ENCODE peak calls at places on chromosomes 7 and 10, in five cellular contexts. U is cardiac muscle cell, Z is brain microvascular endothelial cell, D is heart left ventricle, E is transverse colon. L is an unnamed sample.

GRCh38 chr10:113047605-113047962 is 97.5 kb downstream of the TCF7L2 start:
- DNase-seq in U (peak; percentile 86), Z (no peak), D (no peak), E (no peak), L (no peak)

GRCh38 chr7:101977249-101977648 is 159.8 kb downstream of the CUX1 start:
- DNase-seq in U (no peak), Z (no peak), D (no peak), E (no peak), L (no peak)

GRCh38 chr7:19665399-19666008 is 43.3 kb downstream of the POLR1F start:
- DNase-seq in U (peak; percentile 55), Z (no peak), D (no peak), E (no peak), L (no peak)

GRCh38 chr10:106577756-106578155 is 586.8 kb downstream of the SORCS1 start:
- DNase-seq in U (no peak), Z (no peak), D (no peak), E (no peak), L (no peak)

GRCh38 chr10:35007858-35008301 is 82.3 kb downstream of the CUL2 start:
- DNase-seq in U (no peak), Z (no peak), D (no peak), E (no peak), L (no peak)

GRCh38 chr10:7700577-7701125 is 2.5 kb upstream of the ITIH2 start:
- DNase-seq in U (peak; percentile 66), Z (peak; percentile 5), D (no peak), E (no peak), L (no peak)

GRCh38 chr7:100568936-100569844 is 4.5 kb downstream of the SAP25 start:
- DNase-seq in U (peak; percentile 61), Z (no peak), D (peak; percentile 45), E (peak; percentile 74), L (peak; percentile 86)

GRCh38 chr10:122493761-122494160 is 32.4 kb downstream of the HTRA1 start:
- DNase-seq in U (no peak), Z (no peak), D (no peak), E (no peak), L (no peak)

GRCh38 chr7:73439305-73439704 is 5.7 kb downstream of the FZD9 start:
- DNase-seq in U (no peak), Z (no peak), D (no peak), E (no peak), L (no peak)

GRCh38 chr10:36597921-36598320 is 527.5 kb upstream of the ANKRD30A start:
- DNase-seq in U (no peak), Z (no peak), D (no peak), E (no peak), L (no peak)

GRCh38 chr10:80487791-80488538 is 33.9 kb downstream of the TSPAN14 start:
- DNase-seq in U (no peak), Z (no peak), D (no peak), E (peak; percentile 51), L (no peak)

GRCh38 chr7:6106140-6106904 is 75.1 kb downstream of the ANKRD61 start:
- DNase-seq in U (peak; percentile 62), Z (peak; percentile 25), D (no peak), E (peak; percentile 28), L (peak; percentile 54)

GRCh38 chr10:76141376-76141775 is 710.0 kb downstream of the LRMDA start:
- DNase-seq in U (no peak), Z (no peak), D (no peak), E (no peak), L (no peak)

GRCh38 chr10:29473411-29474100 is 161.2 kb downstream of the SVIL start:
- DNase-seq in U (no peak), Z (no peak), D (peak; percentile 33), E (no peak), L (no peak)

GRCh38 chr10:69439813-69440506 is 11.3 kb upstream of the TSPAN15 start:
- DNase-seq in U (peak; percentile 87), Z (no peak), D (no peak), E (peak; percentile 57), L (no peak)

GRCh38 chr10:123392182-123392930 is 238.2 kb downstream of the BUB3 start:
- DNase-seq in U (no peak), Z (no peak), D (no peak), E (no peak), L (no peak)

DNA sequence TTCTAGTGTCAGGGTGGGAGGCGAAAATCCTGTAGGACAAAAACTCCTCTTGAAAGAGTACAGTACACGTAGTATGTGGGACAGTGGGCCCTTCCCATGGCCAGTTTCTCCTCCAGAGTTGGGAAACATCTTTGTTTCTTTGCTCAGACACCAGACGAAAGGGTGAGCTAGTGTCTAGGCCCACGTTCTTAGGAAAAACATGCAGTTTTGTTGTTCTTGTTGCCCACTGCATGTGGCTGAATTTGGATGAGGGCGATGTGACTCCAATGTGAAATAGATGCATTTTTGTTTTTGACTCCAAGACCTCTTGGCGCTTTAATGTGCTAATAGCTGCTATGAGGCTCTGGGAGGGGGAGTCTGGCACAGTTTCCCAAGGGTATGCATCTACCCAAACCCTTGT is 100.8 kb downstream of the ATXN7L1 start:
- DNase-seq in U (no peak), Z (peak; percentile 36), D (no peak), E (no peak), L (no peak)
- H3K4me3 ChIP-seq in U (no peak overlapping the region), Z (no peak overlapping the region), D (no peak overlapping the region), E (no peak overlapping the region), L (no peak overlapping the region)

GRCh38 chr10:5573968-5574641 is 49.3 kb downstream of the CALML3 start:
- DNase-seq in U (no peak), Z (no peak), D (no peak), E (no peak), L (peak; percentile 40)
- H3K4me3 ChIP-seq in U (no peak overlapping the region), Z (no peak overlapping the region), D (no peak overlapping the region), E (no peak overlapping the region), L (no peak overlapping the region)

DNA sequence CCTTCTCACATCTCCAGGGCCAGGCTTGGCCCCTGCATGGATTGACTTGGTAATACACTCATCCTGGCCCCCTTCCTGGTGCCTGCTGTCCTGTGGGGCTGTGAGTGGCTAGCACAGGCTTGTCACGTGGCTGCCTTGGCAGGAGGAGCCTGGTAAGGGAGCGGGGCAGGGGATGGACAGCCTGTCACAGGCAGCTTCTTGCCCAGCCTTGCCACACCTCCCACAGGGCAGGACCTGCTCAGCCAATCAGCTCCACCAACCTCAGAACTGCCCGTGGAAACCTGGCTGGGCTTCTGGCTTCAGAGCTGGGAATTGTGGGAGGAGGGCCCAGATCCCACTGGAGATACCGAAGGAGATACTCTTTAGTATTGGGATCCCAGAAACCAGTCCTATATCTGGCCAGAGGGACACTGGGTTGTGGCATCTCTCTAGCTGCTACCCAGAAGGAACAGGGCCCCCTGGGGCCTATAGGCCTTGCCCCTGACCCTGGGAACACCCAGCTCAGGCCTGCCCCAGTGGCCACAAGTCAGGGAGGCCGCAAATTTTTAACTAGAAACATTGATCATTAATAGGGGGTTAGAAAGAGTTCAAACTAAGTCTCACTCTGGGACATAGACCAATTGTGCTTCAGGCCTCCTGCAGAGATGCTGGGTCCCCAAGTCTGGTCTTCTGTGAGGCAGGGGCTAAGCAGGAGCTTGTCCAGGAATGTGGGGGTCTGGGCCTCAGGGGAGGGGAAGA is at the start of gene HOGA1:
- DNase-seq in U (peak; percentile 73), Z (peak; percentile 15), D (peak; percentile 84), E (no peak), L (peak; percentile 32)
- H3K4me3 ChIP-seq in U (no peak within 1 kb of the TSS), Z (no peak within 1 kb of the TSS), D (no peak within 1 kb of the TSS), E (no peak within 1 kb of the TSS), L (no peak within 1 kb of the TSS)

DNA sequence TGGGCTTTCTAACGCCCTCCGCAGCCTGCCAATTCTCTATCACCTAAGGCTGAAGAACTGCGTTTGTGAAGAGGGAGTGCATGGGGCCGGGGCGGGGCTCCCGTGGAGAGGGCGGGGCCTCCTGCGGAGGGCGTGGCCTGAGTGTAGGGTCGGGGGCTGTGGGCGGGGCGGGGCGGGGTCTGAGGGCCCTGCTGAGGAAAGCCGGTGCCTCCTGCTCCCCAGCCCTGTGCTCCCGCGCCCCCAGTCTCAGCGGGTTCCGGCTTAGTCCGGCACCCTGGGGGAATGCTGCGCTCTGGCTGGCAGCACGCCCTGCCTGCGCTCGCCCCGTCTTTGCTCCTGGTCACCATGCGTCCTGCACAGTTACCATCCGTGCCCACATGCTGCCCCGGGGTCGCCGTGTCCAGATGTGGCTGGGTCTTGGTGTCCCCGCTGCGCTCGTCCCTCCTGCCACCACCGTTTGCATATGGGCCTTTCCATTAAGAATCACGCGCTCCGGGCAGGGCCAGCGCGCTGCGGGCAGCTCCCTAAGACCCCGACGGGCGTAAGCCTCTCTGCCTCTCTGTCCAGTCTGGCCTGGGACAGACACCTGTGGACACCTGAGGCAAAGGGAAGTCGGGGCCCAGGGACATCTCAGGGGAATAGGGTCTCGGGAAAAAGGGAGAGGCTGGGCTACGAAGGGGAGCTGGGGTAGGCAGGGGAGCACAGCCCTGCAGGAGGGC is 144.0 kb upstream of the RET start:
- DNase-seq in U (no peak), Z (no peak), D (no peak), E (no peak), L (peak; percentile 43)
- H3K4me3 ChIP-seq in U (peak overlapping the region; percentile 14), Z (no peak overlapping the region), D (peak overlapping the region; percentile 37), E (peak overlapping the region; percentile 14), L (no peak overlapping the region)

DNA sequence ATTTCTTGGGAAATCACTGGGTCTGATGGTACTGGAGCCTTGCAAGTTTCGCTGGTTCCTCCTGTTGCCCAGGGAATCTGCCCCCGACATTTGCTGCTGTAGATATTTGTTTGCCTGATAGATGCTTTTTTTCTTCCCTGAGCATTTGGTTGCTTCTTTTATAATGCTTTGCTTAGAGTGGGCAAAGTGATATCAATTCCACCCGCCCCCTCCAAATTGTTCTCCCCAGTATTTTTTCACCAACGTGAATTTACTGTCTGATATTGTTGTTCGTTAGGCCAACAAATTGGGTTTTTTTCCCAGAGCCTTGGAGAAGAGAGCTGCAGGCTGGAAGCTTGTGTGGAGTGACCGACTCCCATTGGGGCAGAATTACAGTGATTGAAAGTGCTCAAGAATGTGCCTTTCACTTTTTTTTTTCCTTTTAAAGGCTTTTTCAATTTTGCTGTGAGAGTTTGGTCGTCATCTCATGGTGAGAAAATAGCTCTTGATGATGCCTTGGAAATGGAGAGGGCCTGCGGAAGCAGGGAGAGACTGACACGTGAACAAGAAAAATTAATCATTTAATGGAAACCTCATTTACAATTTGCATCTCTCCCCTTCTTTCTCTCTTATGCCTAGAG is 2.5 kb downstream of the GRK5 start:
- DNase-seq in U (peak; percentile 40), Z (no peak), D (no peak), E (no peak), L (no peak)
- H3K4me3 ChIP-seq in U (peak overlapping the region; percentile 76), Z (peak overlapping the region; percentile 86), D (peak overlapping the region; percentile 94), E (peak overlapping the region; percentile 21), L (no peak overlapping the region)

GRCh38 chr10:33331020-33331557 is 3.4 kb downstream of the NRP1 start:
- DNase-seq in U (no peak), Z (no peak), D (no peak), E (no peak), L (no peak)
- H3K4me3 ChIP-seq in U (peak overlapping the region; percentile 95), Z (peak overlapping the region; percentile 89), D (peak overlapping the region; percentile 88), E (peak overlapping the region; percentile 4), L (peak overlapping the region; percentile 19)

DNA sequence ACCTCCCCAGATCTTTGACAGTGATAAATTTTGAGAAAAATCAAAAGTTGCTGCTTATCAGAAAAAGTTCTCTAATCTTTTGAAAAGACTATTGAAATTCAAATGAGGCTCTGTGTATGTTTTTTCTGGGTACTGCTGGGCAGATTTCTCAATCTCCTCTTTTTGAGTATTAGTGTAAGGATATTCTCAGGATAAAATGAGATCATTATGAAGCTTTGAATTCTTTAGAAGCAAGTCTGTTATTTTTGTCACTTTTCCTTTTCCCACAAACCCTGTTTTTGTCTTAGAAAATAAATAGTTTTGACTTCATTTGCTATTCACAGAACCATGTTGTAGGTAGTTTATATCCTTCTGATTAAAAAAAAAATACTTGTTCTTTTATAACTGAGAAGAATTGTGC is 7.9 kb downstream of the STAM start:
- DNase-seq in U (no peak), Z (no peak), D (no peak), E (no peak), L (no peak)
- H3K4me3 ChIP-seq in U (no peak overlapping the region), Z (no peak overlapping the region), D (no peak overlapping the region), E (no peak overlapping the region), L (no peak overlapping the region)